ENCODE peak calls at places on chromosomes 12 and 14, in four cellular contexts. One of them, this sample, is unnamed.
A peak's percentile ranks its signal among the peaks of the same experiment; 100 is the strongest.

GRCh38 chr14:75279153-75279738 is 618 bp downstream of the FOS start:
- DNase-seq in stimulated activated CD8-positive, alpha-beta memory T cell treated with anti-CD3 and anti-CD28 coated beads, Interleukin-12 subunit alpha, Interleukin-12 subunit beta, amount 100 ng/mL, for 4 hours: no peak
- DNase-seq in cardiac muscle cell: peak; percentile 67
- DNase-seq in AG04449: no peak
- DNase-seq in this sample: peak; percentile 79

GRCh38 chr14:32055175-32055574 is 21.9 kb upstream of the ARHGAP5 start:
- DNase-seq in AG04449: no peak
- DNase-seq in cardiac muscle cell: no peak
- DNase-seq in stimulated activated CD8-positive, alpha-beta memory T cell treated with anti-CD3 and anti-CD28 coated beads, Interleukin-12 subunit alpha, Interleukin-12 subunit beta, amount 100 ng/mL, for 4 hours: no peak
- DNase-seq in this sample: no peak

GRCh38 chr12:66662729-66663128 is 16.1 kb downstream of the GRIP1 start:
- DNase-seq in stimulated activated CD8-positive, alpha-beta memory T cell treated with anti-CD3 and anti-CD28 coated beads, Interleukin-12 subunit alpha, Interleukin-12 subunit beta, amount 100 ng/mL, for 4 hours: no peak
- DNase-seq in AG04449: no peak
- DNase-seq in cardiac muscle cell: no peak
- DNase-seq in this sample: no peak

GRCh38 chr14:42111355-42111754 is 504.7 kb downstream of the LRFN5 start:
- DNase-seq in AG04449: no peak
- DNase-seq in cardiac muscle cell: no peak
- DNase-seq in stimulated activated CD8-positive, alpha-beta memory T cell treated with anti-CD3 and anti-CD28 coated beads, Interleukin-12 subunit alpha, Interleukin-12 subunit beta, amount 100 ng/mL, for 4 hours: no peak
- DNase-seq in this sample: no peak

GRCh38 chr12:56188116-56188785 is 1.0 kb downstream of the SMARCC2 start:
- DNase-seq in stimulated activated CD8-positive, alpha-beta memory T cell treated with anti-CD3 and anti-CD28 coated beads, Interleukin-12 subunit alpha, Interleukin-12 subunit beta, amount 100 ng/mL, for 4 hours: no peak
- DNase-seq in cardiac muscle cell: no peak
- DNase-seq in AG04449: no peak
- DNase-seq in this sample: no peak

GRCh38 chr12:12229556-12230092 is 37.2 kb downstream of the LRP6 start:
- DNase-seq in AG04449: no peak
- DNase-seq in cardiac muscle cell: no peak
- DNase-seq in stimulated activated CD8-positive, alpha-beta memory T cell treated with anti-CD3 and anti-CD28 coated beads, Interleukin-12 subunit alpha, Interleukin-12 subunit beta, amount 100 ng/mL, for 4 hours: no peak
- DNase-seq in this sample: no peak

GRCh38 chr12:69821032-69821431 is 4.0 kb upstream of the MYRFL start:
- DNase-seq in AG04449: no peak
- DNase-seq in cardiac muscle cell: no peak
- DNase-seq in stimulated activated CD8-positive, alpha-beta memory T cell treated with anti-CD3 and anti-CD28 coated beads, Interleukin-12 subunit alpha, Interleukin-12 subunit beta, amount 100 ng/mL, for 4 hours: no peak
- DNase-seq in this sample: no peak

GRCh38 chr12:78210894-78211302 is 380.2 kb downstream of the NAV3 start:
- DNase-seq in stimulated activated CD8-positive, alpha-beta memory T cell treated with anti-CD3 and anti-CD28 coated beads, Interleukin-12 subunit alpha, Interleukin-12 subunit beta, amount 100 ng/mL, for 4 hours: no peak
- DNase-seq in AG04449: peak; percentile 66
- DNase-seq in cardiac muscle cell: no peak
- DNase-seq in this sample: no peak

GRCh38 chr12:22609501-22609900 is 15.5 kb upstream of the ETNK1 start:
- DNase-seq in cardiac muscle cell: no peak
- DNase-seq in stimulated activated CD8-positive, alpha-beta memory T cell treated with anti-CD3 and anti-CD28 coated beads, Interleukin-12 subunit alpha, Interleukin-12 subunit beta, amount 100 ng/mL, for 4 hours: no peak
- DNase-seq in AG04449: no peak
- DNase-seq in this sample: no peak

GRCh38 chr14:104136472-104137296 is 1.7 kb upstream of the KIF26A start:
- DNase-seq in AG04449: no peak
- DNase-seq in stimulated activated CD8-positive, alpha-beta memory T cell treated with anti-CD3 and anti-CD28 coated beads, Interleukin-12 subunit alpha, Interleukin-12 subunit beta, amount 100 ng/mL, for 4 hours: no peak
- DNase-seq in cardiac muscle cell: no peak
- DNase-seq in this sample: peak; percentile 37

GRCh38 chr14:94768521-94769412 is 1.1 kb downstream of the GSC start:
- DNase-seq in stimulated activated CD8-positive, alpha-beta memory T cell treated with anti-CD3 and anti-CD28 coated beads, Interleukin-12 subunit alpha, Interleukin-12 subunit beta, amount 100 ng/mL, for 4 hours: no peak
- DNase-seq in cardiac muscle cell: no peak
- DNase-seq in AG04449: no peak
- DNase-seq in this sample: no peak

GRCh38 chr12:9710584-9711375 is 22.1 kb downstream of the CLECL1 start:
- DNase-seq in cardiac muscle cell: no peak
- DNase-seq in AG04449: no peak
- DNase-seq in stimulated activated CD8-positive, alpha-beta memory T cell treated with anti-CD3 and anti-CD28 coated beads, Interleukin-12 subunit alpha, Interleukin-12 subunit beta, amount 100 ng/mL, for 4 hours: no peak
- DNase-seq in this sample: no peak

GRCh38 chr14:74611672-74612345 is at the start of gene LTBP2:
- DNase-seq in cardiac muscle cell: peak; percentile 56
- DNase-seq in AG04449: no peak
- DNase-seq in stimulated activated CD8-positive, alpha-beta memory T cell treated with anti-CD3 and anti-CD28 coated beads, Interleukin-12 subunit alpha, Interleukin-12 subunit beta, amount 100 ng/mL, for 4 hours: no peak
- DNase-seq in this sample: no peak

GRCh38 chr14:90348270-90348669 is 16.5 kb upstream of the NRDE2 start:
- DNase-seq in cardiac muscle cell: no peak
- DNase-seq in AG04449: no peak
- DNase-seq in stimulated activated CD8-positive, alpha-beta memory T cell treated with anti-CD3 and anti-CD28 coated beads, Interleukin-12 subunit alpha, Interleukin-12 subunit beta, amount 100 ng/mL, for 4 hours: no peak
- DNase-seq in this sample: no peak

GRCh38 chr12:44076892-44077291 is 241.0 kb downstream of the TMEM117 start:
- DNase-seq in stimulated activated CD8-positive, alpha-beta memory T cell treated with anti-CD3 and anti-CD28 coated beads, Interleukin-12 subunit alpha, Interleukin-12 subunit beta, amount 100 ng/mL, for 4 hours: no peak
- DNase-seq in cardiac muscle cell: no peak
- DNase-seq in AG04449: no peak
- DNase-seq in this sample: no peak

GRCh38 chr14:73723799-73724621 is 9.8 kb upstream of the PNMA1 start:
- DNase-seq in AG04449: peak; percentile 91
- DNase-seq in cardiac muscle cell: no peak
- DNase-seq in stimulated activated CD8-positive, alpha-beta memory T cell treated with anti-CD3 and anti-CD28 coated beads, Interleukin-12 subunit alpha, Interleukin-12 subunit beta, amount 100 ng/mL, for 4 hours: no peak
- DNase-seq in this sample: peak; percentile 73

GRCh38 chr14:53035796-53036195 is 84.9 kb upstream of the FERMT2 start:
- DNase-seq in stimulated activated CD8-positive, alpha-beta memory T cell treated with anti-CD3 and anti-CD28 coated beads, Interleukin-12 subunit alpha, Interleukin-12 subunit beta, amount 100 ng/mL, for 4 hours: no peak
- DNase-seq in AG04449: no peak
- DNase-seq in cardiac muscle cell: no peak
- DNase-seq in this sample: no peak

GRCh38 chr12:124174406-124174805 is 120.5 kb upstream of the RFLNA start:
- DNase-seq in stimulated activated CD8-positive, alpha-beta memory T cell treated with anti-CD3 and anti-CD28 coated beads, Interleukin-12 subunit alpha, Interleukin-12 subunit beta, amount 100 ng/mL, for 4 hours: no peak
- DNase-seq in AG04449: peak; percentile 40
- DNase-seq in cardiac muscle cell: no peak
- DNase-seq in this sample: no peak

GRCh38 chr12:86411710-86412109 is 155.5 kb upstream of the MGAT4C start:
- DNase-seq in AG04449: no peak
- DNase-seq in cardiac muscle cell: no peak
- DNase-seq in stimulated activated CD8-positive, alpha-beta memory T cell treated with anti-CD3 and anti-CD28 coated beads, Interleukin-12 subunit alpha, Interleukin-12 subunit beta, amount 100 ng/mL, for 4 hours: no peak
- DNase-seq in this sample: no peak

GRCh38 chr12:6224550-6224949 is 24.4 kb downstream of the CD9 start:
- DNase-seq in AG04449: no peak
- DNase-seq in cardiac muscle cell: no peak
- DNase-seq in stimulated activated CD8-positive, alpha-beta memory T cell treated with anti-CD3 and anti-CD28 coated beads, Interleukin-12 subunit alpha, Interleukin-12 subunit beta, amount 100 ng/mL, for 4 hours: no peak
- DNase-seq in this sample: peak; percentile 68

GRCh38 chr14:104781271-104782077 is 14.1 kb downstream of the AKT1 start:
- DNase-seq in cardiac muscle cell: no peak
- DNase-seq in stimulated activated CD8-positive, alpha-beta memory T cell treated with anti-CD3 and anti-CD28 coated beads, Interleukin-12 subunit alpha, Interleukin-12 subunit beta, amount 100 ng/mL, for 4 hours: no peak
- DNase-seq in AG04449: no peak
- DNase-seq in this sample: no peak

GRCh38 chr12:86663691-86664090 is 407.5 kb upstream of the MGAT4C start:
- DNase-seq in stimulated activated CD8-positive, alpha-beta memory T cell treated with anti-CD3 and anti-CD28 coated beads, Interleukin-12 subunit alpha, Interleukin-12 subunit beta, amount 100 ng/mL, for 4 hours: no peak
- DNase-seq in AG04449: no peak
- DNase-seq in cardiac muscle cell: peak; percentile 34
- DNase-seq in this sample: no peak

GRCh38 chr12:65106948-65107347 is 14.2 kb downstream of the WIF1 start:
- DNase-seq in AG04449: no peak
- DNase-seq in cardiac muscle cell: no peak
- DNase-seq in stimulated activated CD8-positive, alpha-beta memory T cell treated with anti-CD3 and anti-CD28 coated beads, Interleukin-12 subunit alpha, Interleukin-12 subunit beta, amount 100 ng/mL, for 4 hours: no peak
- DNase-seq in this sample: no peak

GRCh38 chr12:28893365-28893764 is 255.7 kb upstream of the FAR2 start:
- DNase-seq in stimulated activated CD8-positive, alpha-beta memory T cell treated with anti-CD3 and anti-CD28 coated beads, Interleukin-12 subunit alpha, Interleukin-12 subunit beta, amount 100 ng/mL, for 4 hours: no peak
- DNase-seq in AG04449: no peak
- DNase-seq in cardiac muscle cell: no peak
- DNase-seq in this sample: no peak

GRCh38 chr14:98580131-98580678 is 691.8 kb downstream of the BCL11B start:
- DNase-seq in stimulated activated CD8-positive, alpha-beta memory T cell treated with anti-CD3 and anti-CD28 coated beads, Interleukin-12 subunit alpha, Interleukin-12 subunit beta, amount 100 ng/mL, for 4 hours: no peak
- DNase-seq in AG04449: no peak
- DNase-seq in cardiac muscle cell: peak; percentile 66
- DNase-seq in this sample: no peak

GRCh38 chr12:130339946-130340345 is 2.3 kb downstream of the PIWIL1 start:
- DNase-seq in stimulated activated CD8-positive, alpha-beta memory T cell treated with anti-CD3 and anti-CD28 coated beads, Interleukin-12 subunit alpha, Interleukin-12 subunit beta, amount 100 ng/mL, for 4 hours: no peak
- DNase-seq in AG04449: no peak
- DNase-seq in cardiac muscle cell: no peak
- DNase-seq in this sample: peak; percentile 26

GRCh38 chr12:53090559-53090958 is 6.9 kb upstream of the IGFBP6 start:
- DNase-seq in cardiac muscle cell: no peak
- DNase-seq in AG04449: no peak
- DNase-seq in stimulated activated CD8-positive, alpha-beta memory T cell treated with anti-CD3 and anti-CD28 coated beads, Interleukin-12 subunit alpha, Interleukin-12 subunit beta, amount 100 ng/mL, for 4 hours: no peak
- DNase-seq in this sample: no peak

GRCh38 chr12:127125607-127126259 is 1141.2 kb upstream of the TMEM132C start:
- DNase-seq in cardiac muscle cell: no peak
- DNase-seq in stimulated activated CD8-positive, alpha-beta memory T cell treated with anti-CD3 and anti-CD28 coated beads, Interleukin-12 subunit alpha, Interleukin-12 subunit beta, amount 100 ng/mL, for 4 hours: no peak
- DNase-seq in AG04449: peak; percentile 53
- DNase-seq in this sample: no peak

GRCh38 chr14:97697772-97698171 is 900.6 kb downstream of the VRK1 start:
- DNase-seq in AG04449: no peak
- DNase-seq in stimulated activated CD8-positive, alpha-beta memory T cell treated with anti-CD3 and anti-CD28 coated beads, Interleukin-12 subunit alpha, Interleukin-12 subunit beta, amount 100 ng/mL, for 4 hours: no peak
- DNase-seq in cardiac muscle cell: no peak
- DNase-seq in this sample: no peak

GRCh38 chr12:6465467-6466183 is 4.9 kb downstream of the VAMP1 start:
- DNase-seq in cardiac muscle cell: peak; percentile 79
- DNase-seq in stimulated activated CD8-positive, alpha-beta memory T cell treated with anti-CD3 and anti-CD28 coated beads, Interleukin-12 subunit alpha, Interleukin-12 subunit beta, amount 100 ng/mL, for 4 hours: no peak
- DNase-seq in AG04449: no peak
- DNase-seq in this sample: no peak

GRCh38 chr12:92602930-92603623 is 99.7 kb upstream of the PLEKHG7 start:
- DNase-seq in AG04449: no peak
- DNase-seq in cardiac muscle cell: no peak
- DNase-seq in stimulated activated CD8-positive, alpha-beta memory T cell treated with anti-CD3 and anti-CD28 coated beads, Interleukin-12 subunit alpha, Interleukin-12 subunit beta, amount 100 ng/mL, for 4 hours: no peak
- DNase-seq in this sample: no peak

GRCh38 chr14:23061995-23062394 is 4.7 kb upstream of the CDH24 start:
- DNase-seq in stimulated activated CD8-positive, alpha-beta memory T cell treated with anti-CD3 and anti-CD28 coated beads, Interleukin-12 subunit alpha, Interleukin-12 subunit beta, amount 100 ng/mL, for 4 hours: no peak
- DNase-seq in cardiac muscle cell: no peak
- DNase-seq in AG04449: peak; percentile 78
- DNase-seq in this sample: no peak

GRCh38 chr12:67981236-67982164 is 7.7 kb upstream of the IFNG-AS1 start:
- DNase-seq in AG04449: peak; percentile 86
- DNase-seq in stimulated activated CD8-positive, alpha-beta memory T cell treated with anti-CD3 and anti-CD28 coated beads, Interleukin-12 subunit alpha, Interleukin-12 subunit beta, amount 100 ng/mL, for 4 hours: no peak
- DNase-seq in cardiac muscle cell: no peak
- DNase-seq in this sample: no peak

GRCh38 chr14:50058112-50058511 is 58.3 kb downstream of the VCPKMT start:
- DNase-seq in stimulated activated CD8-positive, alpha-beta memory T cell treated with anti-CD3 and anti-CD28 coated beads, Interleukin-12 subunit alpha, Interleukin-12 subunit beta, amount 100 ng/mL, for 4 hours: no peak
- DNase-seq in AG04449: no peak
- DNase-seq in cardiac muscle cell: no peak
- DNase-seq in this sample: no peak

GRCh38 chr14:20706657-20707355 is 18.2 kb downstream of the ANG start:
- DNase-seq in AG04449: no peak
- DNase-seq in stimulated activated CD8-positive, alpha-beta memory T cell treated with anti-CD3 and anti-CD28 coated beads, Interleukin-12 subunit alpha, Interleukin-12 subunit beta, amount 100 ng/mL, for 4 hours: no peak
- DNase-seq in cardiac muscle cell: no peak
- DNase-seq in this sample: no peak

GRCh38 chr14:32457213-32457920 is 128.3 kb downstream of the AKAP6 start:
- DNase-seq in stimulated activated CD8-positive, alpha-beta memory T cell treated with anti-CD3 and anti-CD28 coated beads, Interleukin-12 subunit alpha, Interleukin-12 subunit beta, amount 100 ng/mL, for 4 hours: no peak
- DNase-seq in AG04449: peak; percentile 85
- DNase-seq in cardiac muscle cell: peak; percentile 89
- DNase-seq in this sample: no peak

GRCh38 chr12:122909442-122910288 is 13.7 kb upstream of the VPS37B start:
- DNase-seq in AG04449: no peak
- DNase-seq in stimulated activated CD8-positive, alpha-beta memory T cell treated with anti-CD3 and anti-CD28 coated beads, Interleukin-12 subunit alpha, Interleukin-12 subunit beta, amount 100 ng/mL, for 4 hours: no peak
- DNase-seq in cardiac muscle cell: peak; percentile 77
- DNase-seq in this sample: no peak

GRCh38 chr12:130097798-130098255 is 64.4 kb upstream of the FZD10 start:
- DNase-seq in AG04449: no peak
- DNase-seq in cardiac muscle cell: no peak
- DNase-seq in stimulated activated CD8-positive, alpha-beta memory T cell treated with anti-CD3 and anti-CD28 coated beads, Interleukin-12 subunit alpha, Interleukin-12 subunit beta, amount 100 ng/mL, for 4 hours: no peak
- DNase-seq in this sample: no peak

GRCh38 chr14:74525361-74525851 is 31.8 kb downstream of the ISCA2 start:
- DNase-seq in AG04449: no peak
- DNase-seq in stimulated activated CD8-positive, alpha-beta memory T cell treated with anti-CD3 and anti-CD28 coated beads, Interleukin-12 subunit alpha, Interleukin-12 subunit beta, amount 100 ng/mL, for 4 hours: no peak
- DNase-seq in cardiac muscle cell: no peak
- DNase-seq in this sample: no peak

GRCh38 chr12:104764225-104765073 is 193.6 kb downstream of the SLC41A2 start:
- DNase-seq in stimulated activated CD8-positive, alpha-beta memory T cell treated with anti-CD3 and anti-CD28 coated beads, Interleukin-12 subunit alpha, Interleukin-12 subunit beta, amount 100 ng/mL, for 4 hours: no peak
- DNase-seq in AG04449: no peak
- DNase-seq in cardiac muscle cell: no peak
- DNase-seq in this sample: no peak